ENCODE peak calls at places on chromosomes 12 and 14, in four cellular contexts. N, S, H and Z are unnamed samples. For H3K9me3 and H3K27me3, the result is how much of the 10 kb centered on the place peaks cover.

GRCh38 chr14:64671591-64671990 is 32.6 kb upstream of the PLEKHG3 start:
- DNase-seq in N (no peak), S (no peak), H (no peak), Z (no peak)

GRCh38 chr14:64864258-64864657 is 15.4 kb downstream of the SPTB start:
- DNase-seq in N (no peak), S (no peak), H (no peak), Z (no peak)

GRCh38 chr12:42135264-42135814 is 9.3 kb downstream of the GXYLT1 start:
- DNase-seq in N (no peak), S (no peak), H (no peak), Z (no peak)

GRCh38 chr14:89025581-89026236 is 201.3 kb downstream of the TTC8 start:
- DNase-seq in N (peak), S (no peak), H (no peak), Z (no peak)

GRCh38 chr14:99041820-99042174 is 230.2 kb downstream of the BCL11B start:
- DNase-seq in N (no peak), S (peak), H (no peak), Z (no peak)

GRCh38 chr12:101076940-101077351 is 133.1 kb downstream of the SLC5A8 start:
- DNase-seq in N (no peak), S (no peak), H (no peak), Z (no peak)

GRCh38 chr12:71312767-71313375 is 126.7 kb upstream of the LGR5 start:
- DNase-seq in N (no peak), S (no peak), H (no peak), Z (no peak)

GRCh38 chr12:90111646-90112565 is 403.3 kb upstream of the ATP2B1 start:
- DNase-seq in N (no peak), S (no peak), H (no peak), Z (no peak)

GRCh38 chr12:45216297-45216982 is 545 bp downstream of the ANO6 start:
- DNase-seq in N (peak), S (peak), H (peak), Z (peak)

GRCh38 chr12:133010657-133011297 is 24.6 kb downstream of the ZNF26 start:
- DNase-seq in N (no peak), S (no peak), H (no peak), Z (no peak)

GRCh38 chr12:53968214-53969127 is 4.5 kb upstream of the HOXC11 start:
- DNase-seq in N (no peak), S (no peak), H (no peak), Z (no peak)

GRCh38 chr12:69284131-69284530 is 44.8 kb downstream of the CPSF6 start:
- DNase-seq in N (no peak), S (peak), H (peak), Z (peak)

GRCh38 chr14:91575469-91576208 is 65.5 kb upstream of the PPP4R3A start:
- DNase-seq in N (no peak), S (no peak), H (no peak), Z (no peak)

GRCh38 chr12:47636908-47637780 is 68.7 kb downstream of the RPAP3 start:
- DNase-seq in N (no peak), S (peak), H (no peak), Z (no peak)

GRCh38 chr12:111122458-111122878 is 202.1 kb upstream of the MYL2 start:
- DNase-seq in N (no peak), S (no peak), H (no peak), Z (no peak)

GRCh38 chr14:101889898-101890297 is 74.5 kb upstream of the DYNC1H1 start:
- DNase-seq in N (no peak), S (no peak), H (no peak), Z (no peak)

GRCh38 chr14:22830329-22831010 is 783 bp downstream of the MRPL52 start:
- DNase-seq in N (no peak), S (no peak), H (no peak), Z (peak)

GRCh38 chr12:124438415-124439056 is 128.9 kb downstream of the NCOR2 start:
- DNase-seq in N (no peak), S (no peak), H (no peak), Z (no peak)

GRCh38 chr14:52299692-52300278 is 14.3 kb upstream of the PTGER2 start:
- DNase-seq in N (no peak), S (no peak), H (no peak), Z (no peak)

DNA sequence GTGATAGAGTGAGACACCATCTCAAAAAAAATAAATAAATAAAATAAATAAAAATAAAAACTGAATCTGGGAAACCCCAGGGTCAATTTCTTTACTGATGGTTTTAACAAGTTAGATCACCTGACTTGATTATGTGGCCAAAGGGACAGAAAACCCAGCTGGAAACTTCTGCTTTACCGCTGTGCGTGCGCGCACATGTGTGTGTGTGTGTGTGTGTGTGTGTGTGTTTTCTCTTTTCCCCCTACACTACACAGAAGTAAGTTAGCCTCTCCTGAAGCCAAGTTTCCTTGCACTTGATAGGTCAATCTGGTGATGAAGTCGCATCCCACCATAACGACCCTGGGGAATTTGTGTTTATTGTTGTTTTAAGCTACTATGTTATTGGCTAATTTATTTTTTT is 105.3 kb upstream of the AMN1 start:
- DNase-seq in N (no peak), S (no peak), H (no peak), Z (no peak)
- H3K9me3 ChIP-seq in N (under half), S (under half), H (under half), Z (under half)

DNA sequence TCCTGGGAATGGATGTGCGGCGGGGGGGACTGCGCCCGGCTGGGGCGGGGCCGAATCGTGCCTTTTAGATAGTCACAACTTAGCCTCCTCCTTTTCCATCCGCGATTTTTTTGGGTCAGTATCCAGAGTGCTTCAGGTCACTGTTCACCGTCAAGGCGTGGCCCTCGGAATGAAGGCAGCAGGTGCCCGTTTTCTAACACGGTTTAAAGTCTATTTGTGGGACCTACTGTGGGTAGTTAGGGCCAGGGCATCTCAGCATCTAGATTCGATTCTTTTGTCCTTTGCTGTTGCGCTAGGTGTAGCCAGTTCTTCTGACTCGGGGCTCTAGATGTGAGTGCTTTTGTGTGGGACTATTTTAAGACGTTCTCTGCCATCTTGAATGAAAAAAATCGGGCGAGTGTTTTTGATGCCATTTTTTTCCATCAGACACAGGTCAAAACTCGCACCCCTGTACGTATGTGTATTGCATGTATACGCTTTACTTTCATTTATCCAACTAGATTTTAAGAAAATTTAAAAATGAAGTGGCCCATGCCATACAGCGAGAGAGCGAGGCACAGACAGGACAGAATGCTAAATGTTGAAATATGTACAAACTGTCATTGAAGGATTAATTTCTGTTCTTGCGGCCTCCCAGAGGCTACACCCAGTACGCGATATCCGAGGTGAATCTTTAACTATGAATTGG is 701 bp downstream of the VEZT start:
- DNase-seq in N (no peak), S (no peak), H (no peak), Z (peak)
- H3K27me3 ChIP-seq in N (under half), S (under half), H (under half), Z (under half)

GRCh38 chr14:80325112-80325511 is 113.8 kb upstream of the DIO2 start:
- DNase-seq in N (no peak), S (no peak), H (peak), Z (no peak)

GRCh38 chr14:80325688-80326087 is 114.4 kb upstream of the DIO2 start:
- DNase-seq in N (no peak), S (no peak), H (no peak), Z (no peak)

GRCh38 chr14:80324649-80325048 is 113.3 kb upstream of the DIO2 start:
- DNase-seq in N (no peak), S (no peak), H (no peak), Z (no peak)

GRCh38 chr14:80323266-80323665 is 112.0 kb upstream of the DIO2 start:
- DNase-seq in N (no peak), S (no peak), H (no peak), Z (no peak)
- H3K9me3 ChIP-seq in N (under half), S (under half), H (under half), Z (under half)

GRCh38 chr14:69993326-69993725 is 114.1 kb downstream of the SMOC1 start:
- DNase-seq in N (no peak), S (no peak), H (no peak), Z (no peak)
- H3K27me3 ChIP-seq in N (under half), S (under half), H (under half), Z (under half)

GRCh38 chr14:104296388-104297312 is 158.3 kb downstream of the KIF26A start:
- DNase-seq in N (no peak), S (no peak), H (peak), Z (no peak)
- H3K9me3 ChIP-seq in N (under half), S (under half), H (under half), Z (under half)

DNA sequence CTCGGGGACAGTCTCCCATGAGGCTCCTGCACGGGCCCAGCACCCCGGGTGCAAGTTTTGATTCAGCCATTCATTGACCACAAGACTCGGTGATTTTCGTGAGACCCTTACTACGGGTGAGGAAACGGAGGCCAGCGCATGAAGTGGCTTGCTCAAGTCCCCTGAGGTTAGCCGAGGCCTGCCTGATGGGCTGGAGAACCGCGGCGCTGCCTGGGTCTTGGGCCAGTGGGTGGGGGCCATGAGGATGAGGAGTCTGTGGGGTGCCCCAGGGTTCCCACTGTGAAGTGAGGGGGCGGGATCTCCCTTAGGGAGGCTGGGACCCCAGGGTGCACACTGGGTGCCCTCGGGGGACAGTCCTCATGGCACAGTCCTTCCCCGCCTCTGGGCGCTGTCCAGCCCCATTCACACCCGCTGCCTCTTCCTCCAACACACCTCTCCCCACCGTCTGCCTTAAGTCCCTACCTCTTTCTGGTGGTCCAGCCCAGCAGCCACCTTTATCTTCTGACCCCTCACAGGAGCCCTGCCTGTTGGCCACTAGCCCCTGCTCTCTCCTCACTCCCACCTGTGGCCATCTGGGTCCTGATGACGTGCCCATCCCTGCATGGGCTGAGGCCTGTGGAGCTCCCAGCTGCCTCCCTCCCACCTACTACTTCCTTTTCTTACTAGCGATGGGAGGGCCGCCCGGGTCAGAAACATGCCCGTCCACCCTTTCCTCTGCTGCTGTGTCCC is 16.3 kb downstream of the BEGAIN start:
- DNase-seq in N (no peak), S (no peak), H (no peak), Z (no peak)
- H3K27me3 ChIP-seq in N (under half), S (under half), H (under half), Z (under half)

DNA sequence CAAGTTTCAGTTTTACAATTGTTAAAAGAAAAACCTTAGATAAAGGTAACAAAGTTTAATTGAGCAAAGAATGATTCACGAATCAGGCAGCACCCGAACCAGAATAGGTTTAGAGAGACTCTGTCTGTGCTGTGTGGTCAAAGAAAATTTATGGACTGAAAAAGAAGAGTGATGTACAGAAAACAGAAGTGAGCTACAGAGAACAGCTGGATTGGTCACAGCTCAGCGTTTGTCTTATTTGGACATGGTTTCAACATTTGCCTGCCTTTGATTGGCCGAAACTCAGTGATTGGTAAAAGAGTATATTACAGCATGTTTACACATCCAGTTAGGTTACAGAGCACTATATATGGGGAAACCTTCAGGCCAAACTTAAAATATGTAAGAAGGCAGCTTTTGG is 703.2 kb upstream of the STXBP6 start:
- DNase-seq in N (no peak), S (no peak), H (no peak), Z (no peak)
- H3K9me3 ChIP-seq in N (under half), S (under half), H (under half), Z (under half)